ENCODE peak calls at places on chromosomes 12 and 14, in seven cellular contexts. H is uterus, E is endothelial cell, K is HL-60, I is left ventricle myocardium inferior, P is AG04450, M is AG10803. V is an unnamed sample.

GRCh38 chr14:74763803-74764531 is 851 bp downstream of the YLPM1 start:
- DNase-seq in H (peak), E (no peak), K (no peak), I (no peak), P (no peak), M (peak), V (no peak)

GRCh38 chr12:85587158-85587557 is 249.1 kb downstream of the RASSF9 start:
- DNase-seq in H (no peak), E (no peak), K (no peak), I (no peak), P (no peak), M (no peak), V (no peak)

GRCh38 chr14:40053396-40053795 is 621.2 kb upstream of the FBXO33 start:
- DNase-seq in H (no peak), E (no peak), K (no peak), I (no peak), P (no peak), M (no peak), V (no peak)

GRCh38 chr12:110536834-110537604 is 34.9 kb downstream of the RAD9B start:
- DNase-seq in H (no peak), E (no peak), K (no peak), I (no peak), P (no peak), M (peak), V (no peak)

GRCh38 chr14:102590667-102591099 is 1.8 kb upstream of the RCOR1 start:
- DNase-seq in H (peak), E (peak), K (no peak), I (no peak), P (no peak), M (no peak), V (no peak)

GRCh38 chr12:30926243-30927209 is at the start of gene TSPAN11:
- DNase-seq in H (no peak), E (peak), K (no peak), I (peak), P (no peak), M (peak), V (peak)

GRCh38 chr14:53237488-53237887 is 84.4 kb upstream of the DDHD1 start:
- DNase-seq in H (no peak), E (no peak), K (no peak), I (no peak), P (no peak), M (no peak), V (no peak)

GRCh38 chr12:83346333-83346732 is 659.6 kb downstream of the TMTC2 start:
- DNase-seq in H (no peak), E (no peak), K (no peak), I (no peak), P (no peak), M (no peak), V (no peak)

GRCh38 chr14:72104011-72104613 is 171.9 kb downstream of the RGS6 start:
- DNase-seq in H (no peak), E (peak), K (no peak), I (no peak), P (no peak), M (no peak), V (peak)

GRCh38 chr14:22232486-22232885 is 356.5 kb downstream of the DAD1 start:
- DNase-seq in H (no peak), E (no peak), K (no peak), I (no peak), P (no peak), M (no peak), V (no peak)

GRCh38 chr14:84520711-84521338 is 1009.1 kb upstream of the FLRT2 start:
- DNase-seq in H (no peak), E (no peak), K (no peak), I (no peak), P (no peak), M (peak), V (no peak)

GRCh38 chr12:22971247-22971646 is 346.3 kb downstream of the ETNK1 start:
- DNase-seq in H (no peak), E (no peak), K (no peak), I (no peak), P (no peak), M (peak), V (no peak)

GRCh38 chr12:93318720-93319522 is 58.8 kb upstream of the NUDT4 start:
- DNase-seq in H (no peak), E (no peak), K (no peak), I (no peak), P (no peak), M (peak), V (peak)

GRCh38 chr12:125403145-125403789 is 338.0 kb downstream of the AACS start:
- DNase-seq in H (no peak), E (peak), K (peak), I (no peak), P (no peak), M (peak), V (peak)

GRCh38 chr12:59595097-59595496 is 732 bp upstream of the SLC16A7 start:
- DNase-seq in H (no peak), E (no peak), K (no peak), I (no peak), P (no peak), M (no peak), V (no peak)

GRCh38 chr12:104529130-104529874 is 72.6 kb downstream of the CHST11 start:
- DNase-seq in H (no peak), E (no peak), K (no peak), I (no peak), P (no peak), M (no peak), V (no peak)

GRCh38 chr14:104102282-104102914 is 16.9 kb downstream of the ASPG start:
- DNase-seq in H (no peak), E (no peak), K (no peak), I (peak), P (no peak), M (no peak), V (no peak)

GRCh38 chr14:76346391-76347160 is 29.4 kb upstream of the ESRRB start:
- DNase-seq in H (no peak), E (no peak), K (no peak), I (no peak), P (no peak), M (peak), V (no peak)

GRCh38 chr14:68796418-68797101 is 3.7 kb upstream of the ZFP36L1 start:
- DNase-seq in H (peak), E (no peak), K (no peak), I (no peak), P (no peak), M (peak), V (no peak)

GRCh38 chr14:53510281-53510912 is 357.3 kb upstream of the DDHD1 start:
- DNase-seq in H (no peak), E (no peak), K (no peak), I (no peak), P (no peak), M (no peak), V (no peak)

GRCh38 chr14:56027916-56028637 is 90.1 kb upstream of the PELI2 start:
- DNase-seq in H (peak), E (no peak), K (no peak), I (no peak), P (no peak), M (no peak), V (no peak)

GRCh38 chr12:109588461-109589239 is 15.1 kb downstream of the MVK start:
- DNase-seq in H (no peak), E (no peak), K (no peak), I (no peak), P (no peak), M (no peak), V (no peak)

GRCh38 chr14:64191756-64192155 is 102.4 kb downstream of the ESR2 start:
- DNase-seq in H (no peak), E (no peak), K (no peak), I (no peak), P (peak), M (peak), V (no peak)

GRCh38 chr12:91767237-91767636 is 378.4 kb downstream of the BTG1 start:
- DNase-seq in H (no peak), E (no peak), K (no peak), I (no peak), P (no peak), M (no peak), V (no peak)
- TF ChIP-seq CTCF in H (no peak), E (no peak), K (no peak), I (no peak), P (no peak), M (no peak), V (no peak)

DNA sequence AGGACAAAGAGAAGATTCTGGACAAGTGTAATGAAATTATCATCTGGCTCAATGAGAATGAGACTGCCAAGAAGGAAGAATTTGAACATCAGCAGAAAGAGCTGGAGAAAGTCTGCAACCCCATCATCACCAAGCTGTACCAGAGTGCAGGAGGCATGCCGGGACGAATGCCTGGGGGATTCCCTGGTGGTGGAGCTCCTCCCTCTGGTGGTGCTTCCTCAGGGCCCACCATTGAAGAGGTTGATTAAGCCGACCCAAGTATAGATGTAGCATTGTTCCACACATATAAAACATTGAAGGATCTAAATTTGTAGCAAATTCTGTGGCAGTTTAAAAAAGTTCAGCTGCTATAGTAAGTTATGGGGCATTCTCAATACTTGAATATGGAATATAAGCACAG is 174.3 kb upstream of the CCND2 start:
- DNase-seq in H (no peak), E (no peak), K (no peak), I (no peak), P (no peak), M (no peak), V (no peak)
- TF ChIP-seq CTCF in H (no peak), E (no peak), K (no peak), I (no peak), P (no peak), M (no peak), V (peak)

GRCh38 chr14:94681300-94682060 is 69.3 kb downstream of the SERPINA3 start:
- DNase-seq in H (no peak), E (peak), K (no peak), I (no peak), P (no peak), M (peak), V (peak)
- TF ChIP-seq CTCF in H (no peak), E (peak), K (peak), I (peak), P (peak), M (peak), V (peak)

DNA sequence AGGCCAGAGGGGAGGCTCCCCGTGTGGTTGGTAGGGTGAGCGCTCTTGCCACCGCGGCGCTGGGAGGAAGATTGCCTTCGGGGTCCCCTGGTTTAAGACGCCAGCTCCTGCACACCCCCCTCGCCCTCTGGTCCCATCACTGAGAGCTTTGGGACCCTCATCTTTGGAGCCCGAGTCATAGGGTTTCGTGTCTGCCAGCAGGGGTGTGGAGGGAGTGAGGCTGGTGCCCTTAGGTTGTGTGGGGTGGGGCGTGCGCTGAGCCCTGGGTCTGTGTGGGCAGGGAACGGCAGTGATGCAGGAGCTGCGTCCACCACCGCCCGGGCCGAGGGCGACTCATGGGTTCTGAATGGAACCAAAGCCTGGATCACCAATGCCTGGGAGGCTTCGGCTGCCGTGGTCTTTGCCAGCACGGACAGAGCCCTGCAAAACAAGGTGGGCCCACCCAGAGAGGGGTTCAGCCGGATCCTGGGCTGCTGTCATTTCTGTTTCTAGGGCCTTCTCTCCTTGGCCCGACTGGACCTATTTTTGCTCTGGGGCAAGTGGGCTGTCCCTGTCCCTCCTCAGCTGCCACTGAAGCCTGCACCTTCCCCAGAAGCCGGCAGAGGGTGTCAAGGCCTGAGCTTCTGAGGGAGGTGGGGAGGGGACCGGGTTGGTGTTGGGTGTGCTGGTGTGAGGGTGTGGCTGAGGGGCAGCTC is 12.1 kb downstream of the ACADS start:
- DNase-seq in H (no peak), E (peak), K (no peak), I (no peak), P (no peak), M (no peak), V (peak)
- TF ChIP-seq CTCF in H (no peak), E (peak), K (no peak), I (peak), P (peak), M (peak), V (peak)

GRCh38 chr12:19739195-19739776 is 300.0 kb downstream of the AEBP2 start:
- DNase-seq in H (peak), E (peak), K (no peak), I (no peak), P (peak), M (peak), V (peak)
- TF ChIP-seq CTCF in H (peak), E (peak), K (peak), I (peak), P (peak), M (peak), V (peak)

GRCh38 chr14:51219473-51220448 is 20.3 kb upstream of the TMX1 start:
- DNase-seq in H (peak), E (no peak), K (no peak), I (no peak), P (no peak), M (peak), V (peak)
- TF ChIP-seq CTCF in H (peak), E (peak), K (peak), I (peak), P (peak), M (peak), V (peak)

GRCh38 chr12:77047341-77048202 is 17.8 kb downstream of the E2F7 start:
- DNase-seq in H (no peak), E (no peak), K (no peak), I (no peak), P (no peak), M (peak), V (no peak)
- TF ChIP-seq CTCF in H (no peak), E (no peak), K (no peak), I (no peak), P (peak), M (no peak), V (peak)

DNA sequence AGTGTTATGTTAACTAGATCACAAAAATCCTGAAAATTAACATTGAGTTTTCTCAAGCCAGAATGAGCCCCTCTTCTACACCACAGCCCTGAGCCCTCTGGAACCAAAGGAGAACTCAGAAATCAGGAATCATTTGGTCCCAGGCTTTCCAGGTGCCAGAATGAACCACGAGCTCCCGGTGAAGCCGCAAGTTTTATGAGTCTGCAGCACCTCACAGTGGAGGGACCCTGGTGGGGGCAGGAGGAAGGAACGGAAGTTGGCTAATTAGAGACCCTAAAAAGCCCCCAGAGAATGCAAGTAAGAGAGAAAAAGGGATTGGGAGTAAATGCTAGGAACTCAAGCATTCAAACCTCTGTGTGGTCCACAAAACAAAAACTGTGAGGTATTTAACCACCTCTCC is 52.9 kb upstream of the BCL2L14 start:
- DNase-seq in H (no peak), E (peak), K (no peak), I (no peak), P (no peak), M (no peak), V (peak)
- TF ChIP-seq CTCF in H (no peak), E (no peak), K (no peak), I (peak), P (peak), M (peak), V (peak)

GRCh38 chr14:100419856-100420255 is 96.7 kb downstream of the SLC25A47 start:
- DNase-seq in H (no peak), E (peak), K (no peak), I (no peak), P (no peak), M (no peak), V (peak)
- TF ChIP-seq CTCF in H (no peak), E (peak), K (no peak), I (no peak), P (peak), M (no peak), V (peak)